ENCODE peak calls at places on chromosomes 11 and 22, in ten cellular contexts. One of them, this sample, is unnamed.

GRCh38 chr11:17135934-17136683 is 58.6 kb upstream of the RPS13 start:
- DNase-seq in OCI-LY7: no peak
- DNase-seq in mesendoderm: peak
- DNase-seq in tibial artery: no peak
- DNase-seq in H7: no peak
- DNase-seq in fibroblast of lung: no peak
- DNase-seq in MM.1S: no peak
- DNase-seq in fibroblast of villous mesenchyme: no peak
- DNase-seq in AG10803: no peak
- DNase-seq in AG04450: no peak
- DNase-seq in this sample: no peak

GRCh38 chr11:116030697-116031331 is 526.6 kb upstream of the CADM1 start:
- DNase-seq in fibroblast of lung: no peak
- DNase-seq in AG10803: no peak
- DNase-seq in MM.1S: no peak
- DNase-seq in AG04450: no peak
- DNase-seq in tibial artery: no peak
- DNase-seq in fibroblast of villous mesenchyme: no peak
- DNase-seq in OCI-LY7: no peak
- DNase-seq in mesendoderm: no peak
- DNase-seq in H7: no peak
- DNase-seq in this sample: no peak

GRCh38 chr11:70424765-70425164 is 26.4 kb downstream of the CTTN start:
- DNase-seq in MM.1S: no peak
- DNase-seq in mesendoderm: peak
- DNase-seq in fibroblast of lung: no peak
- DNase-seq in tibial artery: no peak
- DNase-seq in AG04450: no peak
- DNase-seq in fibroblast of villous mesenchyme: no peak
- DNase-seq in OCI-LY7: no peak
- DNase-seq in AG10803: no peak
- DNase-seq in H7: peak
- DNase-seq in this sample: no peak

GRCh38 chr22:37121887-37122591 is 12.5 kb upstream of the TMPRSS6 start:
- DNase-seq in mesendoderm: peak
- DNase-seq in fibroblast of lung: peak
- DNase-seq in OCI-LY7: peak
- DNase-seq in fibroblast of villous mesenchyme: peak
- DNase-seq in tibial artery: no peak
- DNase-seq in H7: no peak
- DNase-seq in MM.1S: peak
- DNase-seq in AG04450: no peak
- DNase-seq in AG10803: peak
- DNase-seq in this sample: no peak

GRCh38 chr11:129705341-129705740 is 110.3 kb upstream of the TMEM45B start:
- DNase-seq in tibial artery: no peak
- DNase-seq in AG04450: no peak
- DNase-seq in H7: no peak
- DNase-seq in fibroblast of lung: no peak
- DNase-seq in AG10803: no peak
- DNase-seq in fibroblast of villous mesenchyme: no peak
- DNase-seq in OCI-LY7: no peak
- DNase-seq in MM.1S: no peak
- DNase-seq in mesendoderm: no peak
- DNase-seq in this sample: no peak

GRCh38 chr22:27752771-27753170 is 48.8 kb downstream of the MN1 start:
- DNase-seq in H7: peak
- DNase-seq in fibroblast of villous mesenchyme: peak
- DNase-seq in fibroblast of lung: peak
- DNase-seq in mesendoderm: no peak
- DNase-seq in OCI-LY7: no peak
- DNase-seq in tibial artery: peak
- DNase-seq in MM.1S: no peak
- DNase-seq in AG10803: peak
- DNase-seq in AG04450: no peak
- DNase-seq in this sample: no peak

GRCh38 chr11:100635194-100635593 is 51.9 kb upstream of the ARHGAP42 start:
- DNase-seq in fibroblast of lung: no peak
- DNase-seq in mesendoderm: no peak
- DNase-seq in AG10803: no peak
- DNase-seq in tibial artery: no peak
- DNase-seq in AG04450: no peak
- DNase-seq in fibroblast of villous mesenchyme: no peak
- DNase-seq in OCI-LY7: no peak
- DNase-seq in MM.1S: no peak
- DNase-seq in H7: no peak
- DNase-seq in this sample: no peak

GRCh38 chr11:8356731-8357504 is 93.2 kb upstream of the LMO1 start:
- DNase-seq in OCI-LY7: no peak
- DNase-seq in tibial artery: no peak
- DNase-seq in mesendoderm: no peak
- DNase-seq in fibroblast of villous mesenchyme: peak
- DNase-seq in AG10803: no peak
- DNase-seq in H7: no peak
- DNase-seq in MM.1S: no peak
- DNase-seq in fibroblast of lung: peak
- DNase-seq in AG04450: no peak
- DNase-seq in this sample: no peak

GRCh38 chr11:8242113-8242475 is 21.6 kb downstream of the LMO1 start:
- DNase-seq in H7: peak
- DNase-seq in OCI-LY7: no peak
- DNase-seq in fibroblast of lung: no peak
- DNase-seq in mesendoderm: peak
- DNase-seq in fibroblast of villous mesenchyme: no peak
- DNase-seq in AG10803: no peak
- DNase-seq in MM.1S: no peak
- DNase-seq in AG04450: no peak
- DNase-seq in tibial artery: no peak
- DNase-seq in this sample: no peak

GRCh38 chr11:67316882-67317364 is 13.6 kb downstream of the SSH3 start:
- DNase-seq in AG10803: no peak
- DNase-seq in OCI-LY7: no peak
- DNase-seq in fibroblast of lung: peak
- DNase-seq in mesendoderm: no peak
- DNase-seq in tibial artery: no peak
- DNase-seq in fibroblast of villous mesenchyme: no peak
- DNase-seq in H7: no peak
- DNase-seq in MM.1S: no peak
- DNase-seq in AG04450: no peak
- DNase-seq in this sample: no peak

GRCh38 chr11:16252373-16252772 is 104.0 kb downstream of the SOX6 start:
- DNase-seq in mesendoderm: peak
- DNase-seq in OCI-LY7: no peak
- DNase-seq in tibial artery: no peak
- DNase-seq in AG10803: peak
- DNase-seq in fibroblast of villous mesenchyme: peak
- DNase-seq in fibroblast of lung: no peak
- DNase-seq in AG04450: no peak
- DNase-seq in H7: peak
- DNase-seq in MM.1S: no peak
- DNase-seq in this sample: no peak

GRCh38 chr11:120842195-120842594 is 181.7 kb upstream of the TBCEL start:
- DNase-seq in OCI-LY7: no peak
- DNase-seq in mesendoderm: no peak
- DNase-seq in AG04450: no peak
- DNase-seq in fibroblast of lung: no peak
- DNase-seq in H7: no peak
- DNase-seq in tibial artery: no peak
- DNase-seq in fibroblast of villous mesenchyme: no peak
- DNase-seq in AG10803: no peak
- DNase-seq in MM.1S: no peak
- DNase-seq in this sample: no peak

DNA sequence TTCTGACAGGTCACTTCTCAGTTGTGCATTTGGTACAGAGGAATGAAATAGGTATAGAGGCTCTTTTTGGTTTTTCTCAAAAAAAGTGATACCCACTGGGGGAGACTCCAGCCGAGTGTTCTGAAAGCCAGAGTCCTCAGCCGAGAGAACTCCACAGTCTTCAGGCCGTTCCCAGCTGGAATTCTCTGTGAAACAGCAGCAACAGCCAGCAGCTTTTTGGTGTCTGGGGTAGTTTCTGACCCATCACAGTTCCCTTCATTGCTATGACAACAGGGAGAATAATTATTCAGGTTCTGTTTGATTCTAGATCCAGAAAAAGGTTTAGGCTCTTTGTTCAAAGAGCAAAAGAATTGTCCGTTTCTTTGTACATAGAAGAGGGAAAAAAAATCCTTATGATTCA is 84.6 kb downstream of the C22orf31 start:
- DNase-seq in MM.1S: no peak
- DNase-seq in mesendoderm: peak
- DNase-seq in fibroblast of lung: peak
- DNase-seq in fibroblast of villous mesenchyme: no peak
- DNase-seq in H7: peak
- DNase-seq in OCI-LY7: no peak
- DNase-seq in tibial artery: no peak
- DNase-seq in AG04450: no peak
- DNase-seq in AG10803: no peak
- DNase-seq in this sample: no peak
- H3K4me3 ChIP-seq in MM.1S: no peak
- H3K4me3 ChIP-seq in mesendoderm: no peak
- H3K4me3 ChIP-seq in fibroblast of lung: peak
- H3K4me3 ChIP-seq in fibroblast of villous mesenchyme: peak
- H3K4me3 ChIP-seq in H7: no peak
- H3K4me3 ChIP-seq in OCI-LY7: no peak
- H3K4me3 ChIP-seq in tibial artery: no peak
- H3K4me3 ChIP-seq in AG04450: no peak
- H3K4me3 ChIP-seq in AG10803: peak
- H3K4me3 ChIP-seq in this sample: no peak

DNA sequence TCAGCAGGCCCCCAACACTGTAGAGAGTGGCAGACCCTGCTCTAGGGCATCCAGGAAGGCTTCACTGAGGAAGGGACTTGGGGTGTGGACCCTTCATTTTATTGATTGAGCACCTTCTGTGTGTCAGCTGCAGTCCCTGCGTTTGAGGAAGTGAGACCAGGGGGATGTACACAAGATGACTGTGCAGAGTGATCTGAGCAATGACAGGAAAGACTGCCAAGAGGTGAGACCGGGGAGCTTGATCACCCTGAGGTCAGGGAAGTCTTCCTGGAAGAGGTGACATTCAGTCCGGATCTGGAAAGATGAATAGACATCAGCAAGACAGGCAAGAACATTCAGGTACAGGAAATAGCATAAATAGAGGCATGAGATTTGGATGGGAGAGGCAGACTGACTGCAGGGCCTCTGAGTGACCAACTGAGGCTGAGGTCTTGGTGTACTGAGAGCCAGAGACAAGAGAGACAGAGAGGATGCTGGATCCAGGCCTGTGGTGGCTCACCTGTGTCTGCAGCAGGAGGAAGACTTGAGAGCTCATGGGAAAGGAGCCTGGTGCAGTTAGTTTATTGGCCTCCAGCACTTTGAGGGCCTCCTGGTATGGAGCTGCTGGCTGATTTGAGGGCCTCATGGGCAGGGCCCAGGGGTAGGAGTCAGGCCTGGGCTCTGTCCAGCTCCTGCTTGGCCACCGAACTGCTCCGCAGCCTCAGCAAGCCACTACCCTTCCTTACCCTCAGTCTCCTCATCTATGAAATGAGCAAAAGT is 5.2 kb downstream of the DGAT2 start:
- DNase-seq in MM.1S: peak
- DNase-seq in AG04450: no peak
- DNase-seq in mesendoderm: no peak
- DNase-seq in AG10803: no peak
- DNase-seq in OCI-LY7: peak
- DNase-seq in H7: no peak
- DNase-seq in fibroblast of villous mesenchyme: no peak
- DNase-seq in tibial artery: no peak
- DNase-seq in fibroblast of lung: no peak
- DNase-seq in this sample: no peak
- H3K4me3 ChIP-seq in MM.1S: no peak
- H3K4me3 ChIP-seq in AG04450: no peak
- H3K4me3 ChIP-seq in mesendoderm: no peak
- H3K4me3 ChIP-seq in AG10803: no peak
- H3K4me3 ChIP-seq in OCI-LY7: no peak
- H3K4me3 ChIP-seq in H7: no peak
- H3K4me3 ChIP-seq in fibroblast of villous mesenchyme: no peak
- H3K4me3 ChIP-seq in tibial artery: no peak
- H3K4me3 ChIP-seq in fibroblast of lung: no peak
- H3K4me3 ChIP-seq in this sample: no peak

DNA sequence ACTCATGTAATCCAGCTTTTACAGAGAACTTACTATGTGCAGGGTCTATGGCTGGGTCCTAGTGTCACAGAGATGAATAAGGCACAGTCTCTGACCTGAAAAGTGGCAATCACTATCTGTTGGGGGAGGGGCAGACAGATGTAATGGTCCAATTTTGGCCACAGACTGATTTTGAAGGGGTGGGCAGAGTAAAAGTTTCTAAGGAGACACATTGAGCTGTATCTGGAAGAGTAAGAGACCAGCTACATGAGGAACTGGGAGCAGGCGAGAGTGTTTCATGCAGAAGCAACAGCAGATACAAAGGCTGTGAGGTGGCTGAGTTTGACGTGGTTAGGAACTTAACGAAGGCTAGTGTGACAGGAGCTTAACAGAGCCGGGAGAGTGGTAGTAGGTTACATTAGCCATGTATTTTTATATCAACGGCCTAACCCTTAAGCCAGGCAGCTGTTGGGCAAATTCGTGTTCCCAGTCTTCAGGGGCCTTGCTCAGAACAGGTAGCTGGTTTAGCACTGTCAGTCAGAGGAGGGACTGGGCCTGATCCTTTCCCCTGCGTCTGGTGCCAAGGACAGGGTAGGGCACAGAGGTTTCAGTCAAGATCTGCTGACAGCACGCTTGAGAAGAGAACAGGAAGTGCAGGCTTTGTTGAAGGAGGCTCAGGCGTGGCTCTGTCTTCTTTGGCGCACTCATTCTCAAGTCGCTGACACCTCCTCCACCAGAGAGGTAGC is 1.4 kb upstream of the STIM1 start:
- DNase-seq in fibroblast of villous mesenchyme: no peak
- DNase-seq in tibial artery: peak
- DNase-seq in H7: no peak
- DNase-seq in AG04450: no peak
- DNase-seq in fibroblast of lung: no peak
- DNase-seq in mesendoderm: no peak
- DNase-seq in MM.1S: peak
- DNase-seq in AG10803: no peak
- DNase-seq in OCI-LY7: peak
- DNase-seq in this sample: no peak
- H3K4me3 ChIP-seq in fibroblast of villous mesenchyme: peak
- H3K4me3 ChIP-seq in tibial artery: no peak
- H3K4me3 ChIP-seq in H7: no peak
- H3K4me3 ChIP-seq in AG04450: no peak
- H3K4me3 ChIP-seq in fibroblast of lung: no peak
- H3K4me3 ChIP-seq in mesendoderm: no peak
- H3K4me3 ChIP-seq in MM.1S: peak
- H3K4me3 ChIP-seq in AG10803: no peak
- H3K4me3 ChIP-seq in OCI-LY7: peak
- H3K4me3 ChIP-seq in this sample: no peak

GRCh38 chr11:57776577-57776976 is 15.0 kb downstream of the CTNND1 start:
- DNase-seq in AG10803: no peak
- DNase-seq in fibroblast of villous mesenchyme: no peak
- DNase-seq in H7: no peak
- DNase-seq in AG04450: no peak
- DNase-seq in tibial artery: no peak
- DNase-seq in OCI-LY7: no peak
- DNase-seq in MM.1S: no peak
- DNase-seq in fibroblast of lung: no peak
- DNase-seq in mesendoderm: no peak
- DNase-seq in this sample: no peak
- H3K4me3 ChIP-seq in AG10803: no peak
- H3K4me3 ChIP-seq in fibroblast of villous mesenchyme: no peak
- H3K4me3 ChIP-seq in H7: no peak
- H3K4me3 ChIP-seq in AG04450: no peak
- H3K4me3 ChIP-seq in tibial artery: no peak
- H3K4me3 ChIP-seq in OCI-LY7: no peak
- H3K4me3 ChIP-seq in MM.1S: no peak
- H3K4me3 ChIP-seq in fibroblast of lung: peak
- H3K4me3 ChIP-seq in mesendoderm: no peak
- H3K4me3 ChIP-seq in this sample: no peak

GRCh38 chr22:41976961-41977566 is 7.8 kb downstream of the SEPTIN3 start:
- DNase-seq in MM.1S: no peak
- DNase-seq in AG10803: no peak
- DNase-seq in mesendoderm: no peak
- DNase-seq in H7: peak
- DNase-seq in OCI-LY7: no peak
- DNase-seq in tibial artery: no peak
- DNase-seq in fibroblast of villous mesenchyme: no peak
- DNase-seq in fibroblast of lung: no peak
- DNase-seq in AG04450: no peak
- DNase-seq in this sample: no peak
- H3K4me3 ChIP-seq in MM.1S: peak
- H3K4me3 ChIP-seq in AG10803: no peak
- H3K4me3 ChIP-seq in mesendoderm: no peak
- H3K4me3 ChIP-seq in H7: peak
- H3K4me3 ChIP-seq in OCI-LY7: no peak
- H3K4me3 ChIP-seq in tibial artery: peak
- H3K4me3 ChIP-seq in fibroblast of villous mesenchyme: peak
- H3K4me3 ChIP-seq in fibroblast of lung: no peak
- H3K4me3 ChIP-seq in AG04450: peak
- H3K4me3 ChIP-seq in this sample: peak

This sample was measured in skeletal muscle cell.